ENCODE peak calls at places on chromosomes 4 and X, in nine cellular contexts. F is heart left ventricle, J is psoas muscle, R is tibial artery, K is right cardiac atrium, T is cardiac muscle cell, I is IMR-90, W is aorta, S is Peyer's patch. D is an unnamed sample. For H3K4me1 and H3K27me3, the result is how much of the 10 kb centered on the place peaks cover.

GRCh38 chrX:42748067-42748850 is 29.7 kb downstream of the PPP1R2C start:
- DNase-seq in F (no peak), J (no peak), R (no peak), K (no peak), T (no peak), I (peak), W (no peak), S (no peak), D (no peak)

GRCh38 chr4:105057370-105058096 is 89.1 kb upstream of the TET2 start:
- DNase-seq in F (no peak), J (no peak), R (no peak), K (no peak), T (no peak), I (no peak), W (no peak), S (no peak), D (no peak)

GRCh38 chrX:14039344-14039743 is 9.7 kb upstream of the GEMIN8 start:
- DNase-seq in F (no peak), J (no peak), R (no peak), K (peak), T (peak), I (peak), W (no peak), S (no peak), D (peak)

GRCh38 chr4:54281060-54281781 is 52.1 kb downstream of the PDGFRA start:
- DNase-seq in F (peak), J (peak), R (peak), K (peak), T (no peak), I (peak), W (peak), S (no peak), D (peak)

GRCh38 chr4:61921890-61922289 is 721.8 kb downstream of the ADGRL3 start:
- DNase-seq in F (no peak), J (no peak), R (no peak), K (no peak), T (no peak), I (no peak), W (no peak), S (no peak), D (no peak)

GRCh38 chr4:99403380-99404194 is 31.6 kb downstream of the ADH7 start:
- DNase-seq in F (no peak), J (no peak), R (no peak), K (no peak), T (no peak), I (peak), W (no peak), S (no peak), D (no peak)

GRCh38 chrX:53333853-53334252 is 52.5 kb upstream of the IQSEC2 start:
- DNase-seq in F (no peak), J (no peak), R (no peak), K (no peak), T (no peak), I (no peak), W (no peak), S (no peak), D (no peak)

GRCh38 chr4:151990201-151990600 is 229.4 kb upstream of the GATB start:
- DNase-seq in F (no peak), J (no peak), R (no peak), K (no peak), T (no peak), I (peak), W (no peak), S (no peak), D (no peak)

GRCh38 chr4:79492148-79492547 is 84.1 kb upstream of the GK2 start:
- DNase-seq in F (peak), J (no peak), R (peak), K (peak), T (no peak), I (no peak), W (no peak), S (no peak), D (no peak)

GRCh38 chr4:2886622-2887021 is 43.0 kb downstream of the ADD1 start:
- DNase-seq in F (peak), J (no peak), R (no peak), K (no peak), T (peak), I (no peak), W (no peak), S (no peak), D (no peak)

GRCh38 chrX:153861147-153861546 is 24.8 kb downstream of the L1CAM start:
- DNase-seq in F (no peak), J (no peak), R (no peak), K (no peak), T (no peak), I (no peak), W (peak), S (no peak), D (no peak)

GRCh38 chrX:71170660-71171059 is 26.0 kb downstream of the NLGN3 start:
- DNase-seq in F (no peak), J (no peak), R (no peak), K (no peak), T (no peak), I (no peak), W (no peak), S (no peak), D (no peak)

GRCh38 chr4:67167849-67168248 is 377.5 kb downstream of the CENPC start:
- DNase-seq in F (no peak), J (no peak), R (no peak), K (no peak), T (no peak), I (no peak), W (no peak), S (no peak), D (no peak)

GRCh38 chr4:28151314-28151713 is 1290.7 kb downstream of the STIM2 start:
- DNase-seq in F (no peak), J (no peak), R (no peak), K (no peak), T (no peak), I (no peak), W (no peak), S (no peak), D (no peak)

GRCh38 chr4:16663722-16664121 is 234.7 kb downstream of the LDB2 start:
- DNase-seq in F (no peak), J (no peak), R (no peak), K (no peak), T (no peak), I (no peak), W (no peak), S (no peak), D (no peak)

GRCh38 chr4:37631551-37631950 is 54.6 kb downstream of the RELL1 start:
- DNase-seq in F (no peak), J (no peak), R (no peak), K (peak), T (no peak), I (peak), W (no peak), S (no peak), D (peak)

GRCh38 chrX:130165181-130165702 is 399 bp downstream of the AIFM1 start:
- DNase-seq in F (peak), J (no peak), R (peak), K (no peak), T (no peak), I (no peak), W (no peak), S (no peak), D (no peak)

GRCh38 chrX:15301924-15302323 is 13.5 kb downstream of the ASB11 start:
- DNase-seq in F (peak), J (peak), R (peak), K (peak), T (no peak), I (peak), W (no peak), S (no peak), D (peak)

GRCh38 chr4:189035091-189035490 is 895.9 kb downstream of the TRIML1 start:
- DNase-seq in F (no peak), J (no peak), R (no peak), K (no peak), T (no peak), I (no peak), W (no peak), S (no peak), D (no peak)

GRCh38 chrX:67648361-67648760 is 104.5 kb downstream of the AR start:
- DNase-seq in F (no peak), J (no peak), R (no peak), K (no peak), T (no peak), I (no peak), W (no peak), S (no peak), D (no peak)

GRCh38 chr4:186606593-186606992 is 51.2 kb upstream of the MTNR1A start:
- DNase-seq in F (no peak), J (no peak), R (no peak), K (no peak), T (no peak), I (peak), W (no peak), S (no peak), D (no peak)

GRCh38 chr4:153451931-153452660 is 14.1 kb upstream of the TMEM131L start:
- DNase-seq in F (no peak), J (no peak), R (no peak), K (peak), T (peak), I (no peak), W (no peak), S (no peak), D (no peak)

GRCh38 chr4:162101337-162101736 is 62.5 kb downstream of the FSTL5 start:
- DNase-seq in F (no peak), J (no peak), R (no peak), K (no peak), T (no peak), I (no peak), W (no peak), S (no peak), D (no peak)

GRCh38 chr4:77010841-77011354 is 61.3 kb downstream of the SEPTIN11 start:
- DNase-seq in F (no peak), J (no peak), R (no peak), K (no peak), T (no peak), I (peak), W (no peak), S (no peak), D (no peak)

GRCh38 chr4:82050806-82051205 is 323.0 kb downstream of the HNRNPD start:
- DNase-seq in F (no peak), J (no peak), R (no peak), K (no peak), T (no peak), I (no peak), W (no peak), S (no peak), D (no peak)

GRCh38 chr4:145954924-145955339 is 16.3 kb upstream of the ZNF827 start:
- DNase-seq in F (no peak), J (no peak), R (no peak), K (no peak), T (no peak), I (peak), W (no peak), S (no peak), D (no peak)

GRCh38 chr4:139834210-139834609 is 168.6 kb downstream of the MGST2 start:
- DNase-seq in F (no peak), J (no peak), R (no peak), K (no peak), T (no peak), I (no peak), W (no peak), S (no peak), D (no peak)

GRCh38 chr4:47647544-47647943 is 162.5 kb downstream of the ATP10D start:
- DNase-seq in F (no peak), J (no peak), R (no peak), K (no peak), T (no peak), I (peak), W (no peak), S (no peak), D (no peak)

GRCh38 chrX:12139934-12140611 is 1.8 kb downstream of the FRMPD4 start:
- DNase-seq in F (no peak), J (no peak), R (no peak), K (no peak), T (no peak), I (peak), W (no peak), S (no peak), D (no peak)

GRCh38 chrX:129823115-129823514 is 20.6 kb downstream of the ZDHHC9 start:
- DNase-seq in F (no peak), J (no peak), R (no peak), K (no peak), T (peak), I (peak), W (no peak), S (no peak), D (peak)

GRCh38 chr4:1212546-1213335 is 36.2 kb downstream of the CTBP1 start:
- DNase-seq in F (peak), J (peak), R (no peak), K (peak), T (no peak), I (no peak), W (peak), S (no peak), D (peak)
- H3K4me1 ChIP-seq in F (under half), J (under half), R (under half), K (under half), T (under half), I (under half), W (under half), S (under half), D (half or more)

GRCh38 chr4:111807556-111807955 is 337.7 kb upstream of the FAM241A start:
- DNase-seq in F (no peak), J (no peak), R (no peak), K (no peak), T (peak), I (no peak), W (no peak), S (no peak), D (no peak)

GRCh38 chr4:111808174-111808573 is 337.1 kb upstream of the FAM241A start:
- DNase-seq in F (no peak), J (no peak), R (no peak), K (no peak), T (no peak), I (no peak), W (no peak), S (no peak), D (no peak)

GRCh38 chr4:111811661-111812060 is 333.6 kb upstream of the FAM241A start:
- DNase-seq in F (no peak), J (no peak), R (no peak), K (no peak), T (no peak), I (no peak), W (no peak), S (no peak), D (no peak)

GRCh38 chr4:111802191-111802590 is 343.1 kb upstream of the FAM241A start:
- DNase-seq in F (no peak), J (no peak), R (no peak), K (no peak), T (no peak), I (no peak), W (no peak), S (no peak), D (no peak)

GRCh38 chr4:111806331-111806730 is 338.9 kb upstream of the FAM241A start:
- DNase-seq in F (no peak), J (no peak), R (no peak), K (no peak), T (peak), I (no peak), W (no peak), S (no peak), D (no peak)
- H3K27me3 ChIP-seq in F (under half), J (under half), R (under half), K (under half), T (under half), I (under half), W (under half), S (under half), D (under half)

DNA sequence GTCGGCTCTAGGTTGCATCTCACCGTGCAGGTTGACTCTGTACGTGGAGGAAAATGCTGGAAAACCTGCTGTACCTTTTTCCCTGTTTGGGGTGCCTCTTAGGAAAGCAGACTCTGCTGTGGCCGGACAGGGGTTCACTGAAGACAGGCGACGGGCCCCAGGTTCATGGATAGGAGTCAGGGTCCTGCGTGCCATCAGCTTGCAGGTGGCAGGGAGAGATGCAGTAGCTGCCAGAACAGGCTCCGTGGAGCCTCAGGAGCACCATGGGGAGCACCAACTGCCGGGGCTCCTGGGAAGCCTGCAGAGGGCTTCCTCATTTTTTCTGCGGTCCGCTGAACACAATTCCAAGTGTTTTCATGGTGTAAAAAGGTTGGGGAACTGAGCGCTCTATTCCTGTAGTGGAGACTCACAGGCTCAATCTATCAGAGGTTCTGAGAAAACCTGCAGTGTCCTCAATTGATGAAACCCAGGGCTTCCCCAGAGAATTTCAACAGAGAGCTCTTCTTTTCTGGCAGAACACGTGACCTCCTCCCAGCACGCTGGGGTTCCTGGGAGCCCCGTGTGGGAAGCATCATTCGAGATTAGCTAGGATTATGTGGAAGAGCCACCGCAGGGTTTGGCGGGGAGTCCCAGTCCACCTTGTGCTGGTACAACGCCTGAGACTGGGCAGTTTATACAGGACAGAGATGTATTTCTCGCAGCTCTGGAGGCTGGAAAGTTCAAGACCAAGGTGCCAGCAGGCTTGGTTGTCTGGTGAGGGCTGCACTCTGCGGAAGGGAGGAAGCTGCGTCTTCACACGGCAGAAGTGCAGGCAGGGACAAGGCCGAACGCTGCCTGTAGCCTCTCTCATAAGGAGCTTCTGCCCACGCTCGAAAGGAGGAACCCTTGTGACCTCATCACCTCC is 1.6 kb downstream of the HTRA3 start:
- DNase-seq in F (no peak), J (no peak), R (no peak), K (peak), T (no peak), I (no peak), W (no peak), S (no peak), D (no peak)
- H3K4me1 ChIP-seq in F (half or more), J (under half), R (under half), K (under half), T (under half), I (under half), W (under half), S (under half), D (half or more)

DNA sequence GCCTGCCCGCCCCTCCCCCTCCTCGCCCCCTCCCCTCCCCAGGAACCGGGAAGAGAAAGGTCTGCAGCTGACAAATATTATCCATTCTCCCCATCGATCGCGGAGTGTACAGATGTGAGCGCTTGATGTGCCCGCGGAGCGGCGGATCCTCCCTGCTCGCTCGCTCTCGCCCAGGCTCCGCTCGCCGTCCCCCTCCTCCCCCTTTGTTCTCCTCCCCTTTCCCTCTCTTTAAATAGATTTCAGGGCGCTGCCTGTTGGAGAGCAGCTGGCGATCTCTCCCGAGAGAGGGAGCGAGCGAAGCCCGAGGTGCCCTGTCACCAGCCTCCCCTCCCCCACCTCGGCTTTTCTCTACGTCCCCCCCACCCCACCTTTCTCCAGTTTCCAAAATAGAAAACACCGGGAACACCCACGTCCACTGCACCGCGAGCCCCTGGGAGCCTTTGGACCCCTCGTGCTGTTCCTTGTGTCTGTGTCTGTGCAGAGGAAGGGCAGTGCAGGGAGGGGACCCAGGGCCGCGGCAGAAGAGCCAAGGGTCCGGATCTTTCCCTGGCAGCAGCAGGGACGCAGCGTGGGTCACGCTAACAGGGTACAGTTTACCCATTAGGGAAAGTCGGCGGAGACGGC is 56.6 kb upstream of the BCOR start:
- DNase-seq in F (peak), J (peak), R (peak), K (peak), T (peak), I (no peak), W (no peak), S (no peak), D (peak)
- H3K27me3 ChIP-seq in F (under half), J (half or more), R (under half), K (under half), T (under half), I (under half), W (under half), S (under half), D (under half)

GRCh38 chr4:107989537-107990386 is at the start of gene HADH:
- DNase-seq in F (peak), J (peak), R (peak), K (peak), T (peak), I (peak), W (peak), S (peak), D (peak)
- H3K4me1 ChIP-seq in F (under half), J (under half), R (under half), K (under half), T (under half), I (under half), W (under half), S (under half), D (under half)

GRCh38 chrX:150361777-150362351 is 1.3 kb upstream of the MAMLD1 start:
- DNase-seq in F (no peak), J (peak), R (peak), K (peak), T (no peak), I (peak), W (peak), S (no peak), D (peak)

GRCh38 chrX:150361070-150361776 is 1.9 kb upstream of the MAMLD1 start:
- DNase-seq in F (no peak), J (peak), R (no peak), K (peak), T (peak), I (peak), W (peak), S (no peak), D (peak)

GRCh38 chrX:150363561-150364346 is 637 bp downstream of the MAMLD1 start:
- DNase-seq in F (no peak), J (peak), R (peak), K (peak), T (peak), I (peak), W (peak), S (no peak), D (peak)

GRCh38 chrX:150364347-150365050 is 1.4 kb downstream of the MAMLD1 start:
- DNase-seq in F (no peak), J (no peak), R (peak), K (peak), T (peak), I (peak), W (peak), S (no peak), D (peak)

DNA sequence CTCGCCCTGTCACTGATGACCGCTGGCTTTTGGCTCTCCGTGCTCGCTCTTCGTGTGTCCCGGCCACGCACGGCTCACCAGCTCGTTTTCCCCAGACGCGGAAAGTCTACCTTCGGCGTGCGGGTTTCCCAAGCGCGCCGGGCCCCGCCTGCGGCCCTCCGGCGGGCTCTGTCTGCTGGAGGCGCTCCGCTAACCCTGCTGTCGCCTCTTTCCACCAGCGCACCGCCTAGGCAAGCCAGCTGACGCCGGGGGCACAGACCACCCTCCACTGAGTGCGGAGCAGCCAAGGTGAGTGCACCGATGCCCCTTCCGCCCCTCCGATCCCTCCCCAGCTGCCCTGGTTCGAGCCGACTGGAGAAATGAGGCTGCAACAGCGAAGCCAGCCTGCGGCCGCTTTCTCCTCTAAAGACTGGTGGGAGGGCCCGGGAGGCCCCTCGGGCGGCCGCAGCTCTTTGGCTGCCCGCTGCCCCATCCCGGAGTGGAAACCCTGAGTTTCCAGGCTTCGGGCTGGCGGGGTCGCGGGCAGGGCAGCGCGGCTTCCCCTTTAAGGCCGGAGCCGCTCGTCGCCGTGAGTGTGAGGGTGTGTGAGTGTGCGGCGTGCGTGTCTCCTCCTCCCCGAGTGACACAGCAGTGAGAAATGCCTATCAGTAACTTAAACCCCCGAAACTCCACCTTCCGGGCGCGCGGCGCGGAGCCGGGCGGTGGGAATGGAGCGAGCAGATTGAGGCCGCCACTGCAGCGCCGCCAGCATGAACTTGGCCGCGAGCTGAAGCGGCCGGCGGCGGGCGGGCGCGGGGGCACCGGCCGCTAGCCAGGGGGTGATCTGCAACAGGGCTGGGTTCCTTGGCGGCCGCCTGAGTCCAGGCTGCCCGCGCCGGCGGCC is at the start of gene MAMLD1:
- DNase-seq in F (peak), J (peak), R (peak), K (peak), T (peak), I (peak), W (peak), S (peak), D (peak)
- H3K27me3 ChIP-seq in F (under half), J (under half), R (under half), K (under half), T (half or more), I (under half), W (under half), S (under half), D (under half)